ENCODE peak calls at places on chromosome 19, in nine cellular contexts. U is stimulated activated CD4-positive, alpha-beta T cell treated with anti-CD3 and anti-CD28 coated beads, Interleukin-4, amount 100 ng/mL, for 24 hours; S is mucosa of gallbladder; O is NCI-H1092 treated with DMSO at 0.1 percent for 48 hours; V is NCI-H226; F is lower leg skin; M is activated CD8-positive, alpha-beta memory T cell treated with anti-CD3 and anti-CD28 coated beads, Interleukin-2, amount 50 U/mL, for 4 hours; R is NCI-H1436; W is non-pigmented ciliary epithelial cell. Y is an unnamed sample.

GRCh38 chr19:8506402-8506957 is 4.0 kb upstream of the PRAM1 start:
- DNase-seq in O (peak; percentile 47), W (no peak), F (no peak), M (no peak), U (no peak), R (peak; percentile 31), S (no peak), V (no peak), Y (no peak)

GRCh38 chr19:49614096-49614857 is 23.3 kb downstream of the PRR12 start:
- DNase-seq in W (peak; percentile 68), R (no peak), S (no peak), O (no peak), U (peak; percentile 17), V (no peak), M (no peak), F (no peak), Y (no peak)

GRCh38 chr19:55485439-55486011 is 537 bp downstream of the NAT14 start:
- DNase-seq in V (no peak), W (no peak), M (no peak), R (peak; percentile 31), U (no peak), S (no peak), F (no peak), O (no peak), Y (no peak)

GRCh38 chr19:19657397-19657783 is 6.1 kb downstream of the ATP13A1 start:
- DNase-seq in W (no peak), R (no peak), V (no peak), F (no peak), U (no peak), S (no peak), O (no peak), M (no peak), Y (no peak)

GRCh38 chr19:14155371-14155770 is 19.0 kb upstream of the ASF1B start:
- DNase-seq in U (no peak), F (no peak), S (no peak), M (no peak), O (no peak), W (no peak), R (no peak), V (no peak), Y (no peak)

GRCh38 chr19:2561221-2561620 is 85.3 kb downstream of the GADD45B start:
- DNase-seq in V (no peak), F (no peak), U (no peak), O (no peak), M (no peak), R (no peak), W (no peak), S (no peak), Y (no peak)

GRCh38 chr19:39916851-39917396 is 17.5 kb downstream of the FCGBP start:
- DNase-seq in U (no peak), S (no peak), M (no peak), F (no peak), O (no peak), W (no peak), V (no peak), R (no peak), Y (no peak)

GRCh38 chr19:4831351-4832340 is at the start of gene TICAM1:
- DNase-seq in R (no peak), F (peak; percentile 62), O (no peak), W (no peak), S (peak; percentile 66), U (peak; percentile 81), V (peak; percentile 61), M (peak; percentile 79), Y (peak; percentile 37)

GRCh38 chr19:13839193-13839937 is 37.6 kb upstream of the NANOS3 start:
- DNase-seq in W (no peak), S (peak; percentile 82), R (no peak), M (peak; percentile 89), F (peak; percentile 90), O (no peak), V (peak; percentile 80), U (peak; percentile 90), Y (peak; percentile 75)

GRCh38 chr19:17220207-17220758 is 5.1 kb downstream of the USE1 start:
- DNase-seq in F (no peak), O (no peak), W (no peak), V (peak; percentile 68), U (peak; percentile 29), S (no peak), M (peak; percentile 44), R (no peak), Y (no peak)

GRCh38 chr19:15123900-15124299 is 16.7 kb downstream of the SYDE1 start:
- DNase-seq in V (no peak), M (no peak), O (peak; percentile 47), R (no peak), S (peak; percentile 60), W (no peak), F (no peak), U (no peak), Y (no peak)

GRCh38 chr19:5367530-5368133 is 27.0 kb upstream of the PTPRS start:
- DNase-seq in U (no peak), S (no peak), M (no peak), R (no peak), W (no peak), O (no peak), V (no peak), F (no peak), Y (no peak)

GRCh38 chr19:44142014-44142523 is 715 bp downstream of the ZNF234 start:
- DNase-seq in U (no peak), R (no peak), W (no peak), F (no peak), M (no peak), O (no peak), S (no peak), V (no peak), Y (no peak)

GRCh38 chr19:24033962-24034342 is 53.0 kb upstream of the ZNF254 start:
- DNase-seq in W (peak; percentile 35), M (no peak), F (peak; percentile 29), U (peak; percentile 16), V (peak; percentile 7), O (peak; percentile 28), S (peak; percentile 41), R (peak; percentile 8), Y (peak; percentile 11)

GRCh38 chr19:306151-306900 is 15.1 kb upstream of the PLPP2 start:
- DNase-seq in W (no peak), V (no peak), F (no peak), R (no peak), M (no peak), U (no peak), O (no peak), S (no peak), Y (no peak)

GRCh38 chr19:46972301-46972700 is 47.3 kb upstream of the NPAS1 start:
- DNase-seq in W (no peak), S (no peak), M (no peak), F (no peak), U (no peak), R (no peak), V (no peak), O (no peak), Y (no peak)

GRCh38 chr19:34278783-34279182 is 24.4 kb downstream of the GARRE1 start:
- DNase-seq in F (no peak), M (no peak), W (no peak), S (no peak), R (no peak), V (no peak), U (no peak), O (no peak), Y (no peak)

GRCh38 chr19:49014123-49014869 is 2.6 kb downstream of the LHB start:
- DNase-seq in M (no peak), F (no peak), U (no peak), R (no peak), V (no peak), S (no peak), O (no peak), W (no peak), Y (no peak)

GRCh38 chr19:21593934-21594844 is 88.8 kb downstream of the ZNF429 start:
- DNase-seq in F (no peak), U (no peak), S (no peak), W (no peak), M (no peak), O (no peak), R (no peak), V (no peak), Y (peak; percentile 24)

GRCh38 chr19:3868770-3869456 is at the start of gene ZFR2:
- DNase-seq in M (peak; percentile 28), U (peak; percentile 18), F (no peak), W (no peak), S (no peak), V (no peak), R (no peak), O (no peak), Y (no peak)

GRCh38 chr19:23062921-23063320 is 53.9 kb upstream of the ZNF730 start:
- DNase-seq in W (no peak), M (no peak), V (no peak), O (no peak), S (no peak), F (no peak), U (no peak), R (no peak), Y (no peak)

GRCh38 chr19:17842663-17843313 is 5.0 kb downstream of the JAK3 start:
- DNase-seq in R (no peak), W (no peak), U (no peak), F (no peak), S (no peak), V (no peak), M (no peak), O (no peak), Y (no peak)

GRCh38 chr19:1276620-1277007 is 1.3 kb downstream of the FAM174C start:
- DNase-seq in M (no peak), S (no peak), V (no peak), F (no peak), R (no peak), U (peak; percentile 42), O (no peak), W (no peak), Y (no peak)

GRCh38 chr19:31160346-31160926 is 188.8 kb downstream of the TSHZ3 start:
- DNase-seq in M (no peak), R (no peak), W (no peak), O (no peak), S (no peak), V (no peak), F (no peak), U (no peak), Y (no peak)

GRCh38 chr19:46828484-46828883 is 22.2 kb downstream of the AP2S1 start:
- DNase-seq in W (no peak), S (no peak), O (no peak), V (no peak), R (no peak), F (no peak), M (peak; percentile 63), U (peak; percentile 76), Y (no peak)

GRCh38 chr19:55346725-55347441 is 7.2 kb downstream of the KMT5C start:
- DNase-seq in O (no peak), R (no peak), W (no peak), U (no peak), V (no peak), S (no peak), M (no peak), F (no peak), Y (no peak)

GRCh38 chr19:7668842-7669241 is at the start of gene RETN:
- DNase-seq in R (no peak), U (no peak), M (no peak), W (no peak), V (no peak), F (no peak), S (no peak), O (no peak), Y (no peak)

GRCh38 chr19:49638360-49638759 is 1.6 kb downstream of the RRAS start:
- DNase-seq in O (no peak), S (no peak), W (no peak), M (no peak), R (no peak), F (no peak), U (no peak), V (no peak), Y (no peak)

GRCh38 chr19:1401138-1401888 is at the start of gene GAMT:
- DNase-seq in S (no peak), R (peak; percentile 42), F (no peak), O (peak; percentile 34), W (no peak), V (peak; percentile 31), M (peak; percentile 66), U (peak; percentile 56), Y (no peak)

GRCh38 chr19:10503002-10503789 is at the start of gene KEAP1:
- DNase-seq in S (peak; percentile 20), O (peak; percentile 76), W (no peak), V (peak; percentile 12), U (peak; percentile 48), F (no peak), M (no peak), R (peak; percentile 25), Y (no peak)

GRCh38 chr19:33687761-33688656 is 66.3 kb downstream of the CHST8 start:
- DNase-seq in F (no peak), O (no peak), R (no peak), U (no peak), W (no peak), V (no peak), M (no peak), S (no peak), Y (no peak)